ENCODE peak calls at places on chromosomes 2 and 18, in nine cellular contexts. I is neural progenitor cell, N is hepatocyte, M is GM23338, H is GM23248, T is SK-N-SH, C is OCI-LY7, A is PC-3, S is MM.1S. B is an unnamed sample.

GRCh38 chr2:65153515-65153914 is 23.6 kb upstream of the RAB1A start:
- DNase-seq in I (no peak), A (peak; percentile 86), C (no peak), T (no peak), H (no peak), M (no peak), S (no peak), N (peak; percentile 31), B (no peak)

GRCh38 chr18:75350440-75350839 is 77.1 kb downstream of the SMIM21 start:
- DNase-seq in C (no peak), T (no peak), I (peak; percentile 65), A (no peak), N (peak; percentile 59), S (no peak), M (peak; percentile 50), H (no peak), B (no peak)

GRCh38 chr2:30408961-30409387 is 38.1 kb upstream of the LCLAT1 start:
- DNase-seq in I (no peak), A (no peak), T (no peak), N (no peak), S (no peak), M (no peak), H (peak; percentile 86), C (no peak), B (no peak)

GRCh38 chr2:33433279-33434235 is 42.9 kb upstream of the RASGRP3 start:
- DNase-seq in C (no peak), H (no peak), I (no peak), S (no peak), A (no peak), M (no peak), N (no peak), T (no peak), B (no peak)

GRCh38 chr2:232997749-232998665 is 15.0 kb downstream of the NGEF start:
- DNase-seq in S (no peak), C (no peak), T (no peak), A (no peak), N (no peak), H (no peak), M (no peak), I (no peak), B (no peak)

GRCh38 chr18:24019641-24020331 is 5.2 kb downstream of the TTC39C start:
- DNase-seq in S (peak; percentile 96), N (no peak), I (no peak), C (peak; percentile 91), H (no peak), M (no peak), T (no peak), A (no peak), B (no peak)

GRCh38 chr18:6281874-6282273 is 132.8 kb downstream of the L3MBTL4 start:
- DNase-seq in A (no peak), M (no peak), H (no peak), C (no peak), I (no peak), N (peak; percentile 46), T (no peak), S (no peak), B (no peak)

GRCh38 chr2:30738141-30738911 is 68.9 kb downstream of the CAPN13 start:
- DNase-seq in S (no peak), C (no peak), H (no peak), T (peak; percentile 69), I (no peak), N (no peak), A (no peak), M (no peak), B (no peak)

GRCh38 chr2:181152701-181153100 is 172.3 kb downstream of the UBE2E3 start:
- DNase-seq in S (no peak), N (no peak), I (no peak), M (no peak), H (no peak), C (no peak), T (no peak), A (no peak), B (no peak)

GRCh38 chr2:38248707-38249106 is 128.4 kb downstream of the ATL2 start:
- DNase-seq in A (no peak), S (no peak), H (no peak), T (peak; percentile 27), I (no peak), C (no peak), N (no peak), M (no peak), B (no peak)

GRCh38 chr2:38246105-38246504 is 131.0 kb downstream of the ATL2 start:
- DNase-seq in S (no peak), T (peak; percentile 14), H (no peak), N (no peak), M (no peak), C (no peak), A (no peak), I (no peak), B (no peak)

GRCh38 chr2:38245114-38245641 is 131.9 kb downstream of the ATL2 start:
- DNase-seq in S (no peak), I (no peak), H (peak; percentile 13), T (no peak), A (peak; percentile 22), C (peak; percentile 4), N (no peak), M (peak; percentile 43), B (no peak)

GRCh38 chr2:38251940-38252339 is 125.1 kb downstream of the ATL2 start:
- DNase-seq in S (no peak), I (no peak), H (no peak), T (no peak), M (no peak), N (no peak), A (no peak), C (peak; percentile 5), B (no peak)

GRCh38 chr2:38248246-38248645 is 128.8 kb downstream of the ATL2 start:
- DNase-seq in C (no peak), T (no peak), N (no peak), M (no peak), H (no peak), I (peak; percentile 4), S (no peak), A (no peak), B (no peak)
- TF ChIP-seq EZH2phosphoT487 in C (no peak), T (no peak), N (no peak), M (no peak), H (no peak), I (no peak), S (no peak), A (no peak), B (no peak)

GRCh38 chr18:51248685-51249084 is 51.2 kb upstream of the MEX3C start:
- DNase-seq in N (no peak), H (no peak), A (no peak), I (no peak), S (no peak), M (no peak), T (no peak), C (no peak), B (no peak)
- TF ChIP-seq EZH2phosphoT487 in N (no peak), H (no peak), A (no peak), I (no peak), S (no peak), M (no peak), T (no peak), C (no peak), B (no peak)

DNA sequence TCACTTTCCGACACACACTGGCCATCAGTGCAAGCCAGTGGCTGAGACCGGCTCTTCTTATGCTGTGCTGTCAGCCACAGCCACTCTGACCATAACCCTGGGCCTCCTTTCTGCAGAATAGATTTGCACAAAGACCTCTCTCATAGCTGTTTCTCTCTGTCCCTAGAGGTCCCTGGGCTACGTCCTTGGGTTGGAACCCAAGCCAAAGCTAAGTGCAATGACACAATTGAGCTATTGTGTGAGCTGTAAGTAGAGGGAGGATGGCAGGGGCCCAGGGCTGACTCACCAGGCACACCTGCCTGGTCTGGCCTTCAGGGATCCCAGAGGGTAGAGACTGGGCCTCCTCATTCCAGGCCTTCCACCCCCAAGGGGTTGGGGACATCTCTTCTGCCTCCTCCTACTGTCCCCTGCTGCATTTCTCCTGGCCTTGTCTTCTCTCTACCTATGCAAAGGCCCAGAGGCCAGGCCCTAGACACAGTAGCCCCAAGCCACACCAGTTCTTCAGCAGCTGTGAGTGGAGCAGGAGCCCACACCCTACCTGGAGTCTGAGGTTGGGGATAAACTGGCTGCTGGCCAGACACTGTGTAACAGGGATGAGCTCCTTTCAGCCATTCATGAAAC is 174.6 kb downstream of the NCK2 start:
- DNase-seq in N (peak; percentile 28), A (peak; percentile 86), I (no peak), C (no peak), H (no peak), T (no peak), M (no peak), S (no peak), B (peak; percentile 92)
- TF ChIP-seq EZH2phosphoT487 in N (no peak), A (no peak), I (no peak), C (no peak), H (no peak), T (no peak), M (no peak), S (no peak), B (no peak)

GRCh38 chr18:76529433-76529811 is 34.4 kb upstream of the ZNF516 start:
- DNase-seq in S (no peak), N (no peak), I (no peak), T (no peak), C (no peak), A (no peak), H (no peak), M (no peak), B (no peak)

GRCh38 chr18:76524900-76525698 is 30.1 kb upstream of the ZNF516 start:
- DNase-seq in A (no peak), I (peak; percentile 71), C (no peak), T (peak; percentile 76), M (peak; percentile 65), N (peak; percentile 79), S (peak; percentile 37), H (peak; percentile 89), B (no peak)

GRCh38 chr18:76530391-76530790 is 35.3 kb upstream of the ZNF516 start:
- DNase-seq in M (no peak), S (no peak), H (no peak), A (no peak), C (no peak), N (no peak), T (no peak), I (no peak), B (no peak)

GRCh38 chr18:76530846-76531245 is 35.8 kb upstream of the ZNF516 start:
- DNase-seq in A (no peak), C (no peak), N (no peak), M (no peak), I (no peak), T (no peak), H (no peak), S (no peak), B (no peak)

DNA sequence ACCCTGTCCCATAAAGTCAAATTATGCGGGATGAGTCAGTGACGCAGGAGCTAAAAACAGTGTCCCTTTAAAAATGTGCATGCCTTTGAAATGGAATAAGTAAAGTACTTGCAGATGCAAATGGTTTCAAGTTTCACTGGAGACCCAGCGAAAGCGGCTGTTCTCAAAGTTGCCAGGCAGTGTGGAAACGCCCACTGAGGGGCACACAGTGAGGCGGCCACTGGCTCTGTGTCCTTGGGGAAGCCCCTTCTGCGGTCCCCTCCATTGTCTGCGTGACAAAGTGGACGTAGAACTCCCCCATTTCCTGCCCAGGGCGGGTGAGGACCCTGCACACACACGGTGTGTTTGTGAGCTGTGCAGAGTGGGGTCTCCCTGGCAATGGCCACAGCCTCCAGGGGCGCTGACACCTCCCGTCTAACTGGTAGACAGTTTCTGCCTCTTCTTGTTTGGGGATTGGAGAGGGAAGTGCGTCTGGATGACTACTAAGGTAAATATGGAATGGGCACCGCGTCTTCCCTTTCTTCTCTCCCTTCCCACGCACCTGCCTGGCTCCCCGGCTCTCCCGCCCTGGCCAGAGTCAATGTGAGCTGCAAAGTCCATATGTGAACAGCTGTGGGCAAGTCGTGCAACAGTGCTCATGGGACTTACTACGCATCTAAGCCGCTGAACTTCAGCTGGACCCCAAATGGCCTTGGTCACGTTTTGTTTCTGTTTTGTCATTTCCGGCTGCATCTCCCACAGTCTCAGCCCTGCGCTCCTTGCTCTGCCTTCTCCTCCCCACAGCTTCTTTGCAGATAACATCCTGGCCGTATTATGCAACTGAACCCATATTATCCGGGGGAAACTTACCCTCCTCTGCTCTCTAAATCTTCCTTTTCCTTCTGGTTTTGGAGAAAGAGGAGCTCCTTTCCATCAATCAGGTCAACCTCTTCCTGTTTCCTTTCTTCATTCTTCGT is 33.7 kb upstream of the ZNF516 start:
- DNase-seq in N (peak; percentile 69), C (no peak), S (no peak), A (no peak), H (peak; percentile 70), T (no peak), M (peak; percentile 48), I (peak; percentile 40), B (no peak)
- TF ChIP-seq EZH2phosphoT487 in N (no peak), C (no peak), S (no peak), A (no peak), H (no peak), T (no peak), M (no peak), I (no peak), B (no peak)